ENCODE peak calls at places on chromosomes 16 and 17, in nine cellular contexts. A, B, E, V, X, K, U, H and Z are unnamed samples.
A peak's percentile ranks its signal among the peaks of the same experiment; 100 is the strongest.

GRCh38 chr16:21608647-21609328 is 9.4 kb downstream of the METTL9 start:
- DNase-seq in A (no peak), B (peak; percentile 27), E (no peak), V (no peak), X (no peak), K (no peak), U (no peak), H (no peak), Z (no peak)

GRCh38 chr16:49489686-49490320 is 116.2 kb downstream of the C16orf78 start:
- DNase-seq in A (no peak), B (no peak), E (no peak), V (no peak), X (no peak), K (peak; percentile 49), U (no peak), H (peak; percentile 48), Z (no peak)

GRCh38 chr17:31802502-31802901 is 56.5 kb downstream of the COPRS start:
- DNase-seq in A (no peak), B (peak; percentile 51), E (no peak), V (no peak), X (no peak), K (peak; percentile 49), U (no peak), H (no peak), Z (no peak)

GRCh38 chr16:53945996-53946395 is 242.0 kb downstream of the FTO start:
- DNase-seq in A (no peak), B (peak; percentile 48), E (peak; percentile 20), V (no peak), X (no peak), K (peak; percentile 40), U (peak; percentile 31), H (no peak), Z (no peak)

GRCh38 chr16:7038475-7038874 is 294.2 kb upstream of the RBFOX1 start:
- DNase-seq in A (no peak), B (no peak), E (no peak), V (no peak), X (no peak), K (no peak), U (no peak), H (no peak), Z (no peak)

GRCh38 chr17:62101519-62101918 is 36.4 kb upstream of the MED13 start:
- DNase-seq in A (no peak), B (no peak), E (no peak), V (no peak), X (no peak), K (no peak), U (no peak), H (no peak), Z (no peak)

GRCh38 chr17:43849116-43849515 is 2.1 kb downstream of the CD300LG start:
- DNase-seq in A (no peak), B (no peak), E (no peak), V (no peak), X (no peak), K (no peak), U (no peak), H (peak; percentile 37), Z (no peak)

GRCh38 chr17:52517176-52517575 is 358.7 kb upstream of the CA10 start:
- DNase-seq in A (no peak), B (no peak), E (no peak), V (no peak), X (no peak), K (no peak), U (no peak), H (no peak), Z (no peak)

GRCh38 chr17:75854111-75854748 is 905 bp downstream of the WBP2 start:
- DNase-seq in A (no peak), B (no peak), E (peak; percentile 60), V (no peak), X (no peak), K (no peak), U (no peak), H (peak; percentile 84), Z (no peak)

GRCh38 chr17:8506145-8506544 is 70.5 kb downstream of the NDEL1 start:
- DNase-seq in A (no peak), B (no peak), E (no peak), V (no peak), X (no peak), K (no peak), U (no peak), H (no peak), Z (no peak)

GRCh38 chr16:71723537-71724319 is 773 bp downstream of the PHLPP2 start:
- DNase-seq in A (peak; percentile 69), B (peak; percentile 82), E (peak; percentile 76), V (peak; percentile 88), X (peak; percentile 55), K (peak; percentile 95), U (no peak), H (peak; percentile 89), Z (peak; percentile 85)

GRCh38 chr17:44095647-44096496 is 25.3 kb downstream of the G6PC3 start:
- DNase-seq in A (no peak), B (peak; percentile 38), E (peak; percentile 79), V (no peak), X (no peak), K (peak; percentile 78), U (peak; percentile 83), H (no peak), Z (peak; percentile 42)

GRCh38 chr16:86833136-86833535 is 254.8 kb downstream of the FOXL1 start:
- DNase-seq in A (no peak), B (no peak), E (no peak), V (no peak), X (no peak), K (peak; percentile 15), U (no peak), H (no peak), Z (no peak)

GRCh38 chr16:84266451-84266850 is 26.6 kb upstream of the KCNG4 start:
- DNase-seq in A (no peak), B (peak; percentile 63), E (peak; percentile 62), V (no peak), X (no peak), K (peak; percentile 49), U (peak; percentile 41), H (no peak), Z (peak; percentile 35)

GRCh38 chr16:67393111-67393789 is at the start of gene TPPP3:
- DNase-seq in A (no peak), B (peak; percentile 10), E (peak; percentile 44), V (no peak), X (no peak), K (peak; percentile 65), U (peak; percentile 67), H (peak; percentile 90), Z (peak; percentile 63)

GRCh38 chr16:471353-472198 is 46.1 kb downstream of the RAB11FIP3 start:
- DNase-seq in A (no peak), B (no peak), E (peak; percentile 48), V (no peak), X (no peak), K (no peak), U (no peak), H (no peak), Z (no peak)

GRCh38 chr17:76161619-76162222 is 20.7 kb upstream of the FOXJ1 start:
- DNase-seq in A (no peak), B (no peak), E (no peak), V (no peak), X (no peak), K (no peak), U (no peak), H (no peak), Z (no peak)

GRCh38 chr17:60354223-60354622 is 37.7 kb downstream of the USP32 start:
- DNase-seq in A (no peak), B (no peak), E (peak; percentile 21), V (no peak), X (no peak), K (no peak), U (peak; percentile 49), H (no peak), Z (no peak)

GRCh38 chr17:2563061-2563460 is 30.4 kb upstream of the PAFAH1B1 start:
- DNase-seq in A (no peak), B (peak; percentile 9), E (peak; percentile 82), V (no peak), X (no peak), K (no peak), U (no peak), H (no peak), Z (no peak)

GRCh38 chr16:10883004-10883403 is 6.0 kb downstream of the CIITA start:
- DNase-seq in A (no peak), B (no peak), E (peak; percentile 18), V (no peak), X (no peak), K (no peak), U (no peak), H (no peak), Z (no peak)

GRCh38 chr17:74815067-74815466 is 38.9 kb upstream of the NAT9 start:
- DNase-seq in A (no peak), B (no peak), E (no peak), V (no peak), X (no peak), K (no peak), U (no peak), H (no peak), Z (no peak)

GRCh38 chr16:64428463-64428862 is 693.4 kb downstream of the CDH11 start:
- DNase-seq in A (no peak), B (no peak), E (peak; percentile 52), V (no peak), X (no peak), K (peak; percentile 15), U (peak; percentile 68), H (no peak), Z (no peak)

GRCh38 chr16:642189-643049 is 791 bp downstream of the MCRIP2 start:
- DNase-seq in A (no peak), B (peak; percentile 81), E (no peak), V (no peak), X (no peak), K (peak; percentile 89), U (no peak), H (no peak), Z (peak; percentile 69)

GRCh38 chr17:63125987-63126386 is 160.0 kb downstream of the TANC2 start:
- DNase-seq in A (no peak), B (no peak), E (no peak), V (no peak), X (no peak), K (no peak), U (no peak), H (no peak), Z (no peak)

GRCh38 chr17:63358111-63358839 is 87.8 kb downstream of the CYB561 start:
- DNase-seq in A (no peak), B (no peak), E (no peak), V (no peak), X (no peak), K (no peak), U (peak; percentile 87), H (no peak), Z (no peak)

GRCh38 chr17:16013943-16014407 is 14.4 kb downstream of the TTC19 start:
- DNase-seq in A (no peak), B (no peak), E (peak; percentile 64), V (no peak), X (no peak), K (no peak), U (peak; percentile 31), H (no peak), Z (no peak)

GRCh38 chr16:71383054-71383773 is 24.7 kb downstream of the CALB2 start:
- DNase-seq in A (no peak), B (peak; percentile 11), E (no peak), V (no peak), X (no peak), K (peak; percentile 23), U (no peak), H (no peak), Z (no peak)

GRCh38 chr16:88886311-88886914 is 20.0 kb upstream of the PABPN1L start:
- DNase-seq in A (no peak), B (no peak), E (no peak), V (no peak), X (no peak), K (no peak), U (no peak), H (no peak), Z (no peak)

GRCh38 chr16:84735846-84736586 is 36.2 kb downstream of the USP10 start:
- DNase-seq in A (peak; percentile 27), B (no peak), E (no peak), V (no peak), X (peak; percentile 19), K (no peak), U (no peak), H (no peak), Z (no peak)